ENCODE peak calls at places on chromosomes 7 and 10, in ten cellular contexts. N is bronchial epithelial cell; Q is GM20000; L is lower lobe of right lung; V is OCI-M1; J is fibroblast of the aortic adventitia; X is iPS DF 6.9; H is colonic mucosa; E is NCI-H1436; D is activated effector memory CD4-positive, alpha-beta T cell treated with Interleukin-2 at 50 U/mL for 16 hours. G is an unnamed sample.

GRCh38 chr7:40133561-40134427 is 628 bp downstream of the MPLKIP start:
- DNase-seq in N (peak; percentile 17), Q (peak; percentile 36), L (no peak), V (peak; percentile 47), J (peak; percentile 29), X (no peak), H (no peak), E (no peak), D (no peak), G (peak; percentile 57)

GRCh38 chr7:41886906-41887311 is 184.0 kb upstream of the INHBA start:
- DNase-seq in N (peak; percentile 59), Q (no peak), L (no peak), V (no peak), J (peak; percentile 98), X (no peak), H (peak; percentile 77), E (no peak), D (no peak), G (peak; percentile 98)

GRCh38 chr7:47180268-47180826 is 401.6 kb downstream of the TNS3 start:
- DNase-seq in N (peak; percentile 36), Q (peak; percentile 43), L (no peak), V (peak; percentile 79), J (peak; percentile 77), X (no peak), H (peak; percentile 63), E (no peak), D (no peak), G (peak; percentile 81)

GRCh38 chr7:152902870-152903860 is 143.6 kb downstream of the ACTR3B start:
- DNase-seq in N (no peak), Q (no peak), L (no peak), V (no peak), J (no peak), X (no peak), H (no peak), E (no peak), D (no peak), G (no peak)

GRCh38 chr7:47087866-47088265 is 494.0 kb downstream of the TNS3 start:
- DNase-seq in N (peak; percentile 57), Q (no peak), L (no peak), V (no peak), J (peak; percentile 27), X (no peak), H (no peak), E (no peak), D (no peak), G (peak; percentile 59)

GRCh38 chr10:128077155-128077875 is 48.9 kb downstream of the MKI67 start:
- DNase-seq in N (no peak), Q (no peak), L (no peak), V (no peak), J (no peak), X (no peak), H (no peak), E (no peak), D (no peak), G (no peak)

GRCh38 chr7:140041626-140042385 is 20.9 kb downstream of the PARP12 start:
- DNase-seq in N (no peak), Q (no peak), L (no peak), V (no peak), J (peak; percentile 64), X (no peak), H (no peak), E (no peak), D (no peak), G (peak; percentile 20)

GRCh38 chr10:78552261-78552811 is 516.4 kb upstream of the ZMIZ1 start:
- DNase-seq in N (no peak), Q (no peak), L (no peak), V (no peak), J (peak; percentile 91), X (no peak), H (no peak), E (no peak), D (no peak), G (peak; percentile 57)

GRCh38 chr7:35758421-35758820 is 42.4 kb upstream of the SEPTIN7 start:
- DNase-seq in N (no peak), Q (peak; percentile 22), L (no peak), V (peak; percentile 75), J (peak; percentile 28), X (no peak), H (no peak), E (no peak), D (no peak), G (no peak)